ENCODE peak calls at places on chromosomes 3 and 15, in five cellular contexts. One of them, this sample, is unnamed.

GRCh38 chr3:46087871-46088270 is 60.6 kb upstream of the XCR1 start:
- DNase-seq in AG10803: peak
- DNase-seq in kidney epithelial cell: no peak
- DNase-seq in OCI-LY7: peak
- DNase-seq in germinal center: no peak
- DNase-seq in this sample: peak

GRCh38 chr3:33096103-33096868 is 660 bp downstream of the GLB1 start:
- DNase-seq in AG10803: peak
- DNase-seq in kidney epithelial cell: no peak
- DNase-seq in OCI-LY7: peak
- DNase-seq in germinal center: peak
- DNase-seq in this sample: no peak

GRCh38 chr15:73338606-73339388 is 30.0 kb downstream of the HCN4 start:
- DNase-seq in AG10803: no peak
- DNase-seq in kidney epithelial cell: no peak
- DNase-seq in OCI-LY7: no peak
- DNase-seq in germinal center: no peak
- DNase-seq in this sample: no peak

GRCh38 chr15:83918011-83918410 is 264.1 kb downstream of the ADAMTSL3 start:
- DNase-seq in AG10803: no peak
- DNase-seq in kidney epithelial cell: no peak
- DNase-seq in OCI-LY7: no peak
- DNase-seq in germinal center: no peak
- DNase-seq in this sample: no peak

GRCh38 chr3:77530870-77531269 is 491.0 kb downstream of the ROBO2 start:
- DNase-seq in AG10803: peak
- DNase-seq in kidney epithelial cell: no peak
- DNase-seq in OCI-LY7: no peak
- DNase-seq in germinal center: no peak
- DNase-seq in this sample: no peak

GRCh38 chr15:96327155-96327741 is 3.3 kb upstream of the NR2F2 start:
- DNase-seq in AG10803: peak
- DNase-seq in kidney epithelial cell: peak
- DNase-seq in OCI-LY7: peak
- DNase-seq in germinal center: no peak
- DNase-seq in this sample: no peak

GRCh38 chr3:71564361-71564760 is 19.2 kb downstream of the FOXP1 start:
- DNase-seq in AG10803: no peak
- DNase-seq in kidney epithelial cell: no peak
- DNase-seq in OCI-LY7: peak
- DNase-seq in germinal center: peak
- DNase-seq in this sample: no peak

GRCh38 chr15:81749667-81750360 is 296.0 kb downstream of the MEX3B start:
- DNase-seq in AG10803: no peak
- DNase-seq in kidney epithelial cell: no peak
- DNase-seq in OCI-LY7: no peak
- DNase-seq in germinal center: no peak
- DNase-seq in this sample: no peak

GRCh38 chr3:183824761-183825379 is 507 bp downstream of the MAP6D1 start:
- DNase-seq in AG10803: no peak
- DNase-seq in kidney epithelial cell: no peak
- DNase-seq in OCI-LY7: no peak
- DNase-seq in germinal center: peak
- DNase-seq in this sample: peak

This sample was measured in type B pancreatic cell.